ENCODE peak calls at places on chromosomes 1 and 21, in seven cellular contexts. T is HepG2, M is A549, X is H1, Z is endothelial cell of umbilical vein, J is HCT116, F is GM12878. B is an unnamed sample.

GRCh38 chr1:164853146-164853545 is 294.2 kb downstream of the PBX1 start:
- DNase-seq in M (no peak), F (no peak), T (no peak), J (no peak), X (peak), Z (no peak), B (no peak)

GRCh38 chr1:48109390-48110009 is 112.3 kb upstream of the TRABD2B start:
- DNase-seq in Z (peak), J (peak), X (no peak), T (peak), F (no peak), M (no peak), B (peak)

GRCh38 chr1:180247061-180247460 is 17.0 kb downstream of the LHX4 start:
- DNase-seq in X (no peak), M (no peak), J (no peak), F (no peak), Z (no peak), T (no peak), B (peak)

GRCh38 chr1:173171152-173171551 is 36.0 kb downstream of the TNFSF4 start:
- DNase-seq in T (no peak), Z (no peak), X (no peak), F (no peak), J (no peak), M (no peak), B (no peak)

GRCh38 chr1:32742132-32742947 is 39.8 kb upstream of the SYNC start:
- DNase-seq in M (no peak), J (no peak), X (peak), Z (no peak), T (peak), F (no peak), B (no peak)

GRCh38 chr1:6657138-6657537 is 32.5 kb downstream of the THAP3 start:
- DNase-seq in J (no peak), T (no peak), M (no peak), F (no peak), Z (no peak), X (no peak), B (no peak)

GRCh38 chr21:28822882-28823335 is 169.8 kb downstream of the LTN1 start:
- DNase-seq in T (peak), J (no peak), X (no peak), Z (peak), M (no peak), F (no peak), B (no peak)

GRCh38 chr1:89736937-89737733 is 83.7 kb upstream of the LRRC8D start:
- DNase-seq in M (no peak), T (no peak), J (no peak), X (no peak), F (no peak), Z (no peak), B (no peak)

GRCh38 chr1:101119289-101119688 is 93.7 kb upstream of the DPH5 start:
- DNase-seq in X (no peak), F (no peak), M (no peak), Z (no peak), T (no peak), J (no peak), B (no peak)

GRCh38 chr1:3910049-3910731 is 10.1 kb upstream of the C1orf174 start:
- DNase-seq in J (no peak), Z (no peak), M (no peak), T (no peak), X (no peak), F (no peak), B (no peak)

GRCh38 chr1:171081220-171081993 is 9.3 kb upstream of the FMO3 start:
- DNase-seq in M (no peak), F (no peak), J (peak), T (no peak), X (no peak), Z (peak), B (peak)

GRCh38 chr1:98057236-98057635 is 136.4 kb upstream of the DPYD start:
- DNase-seq in T (no peak), X (no peak), F (no peak), Z (no peak), M (no peak), J (no peak), B (no peak)

DNA sequence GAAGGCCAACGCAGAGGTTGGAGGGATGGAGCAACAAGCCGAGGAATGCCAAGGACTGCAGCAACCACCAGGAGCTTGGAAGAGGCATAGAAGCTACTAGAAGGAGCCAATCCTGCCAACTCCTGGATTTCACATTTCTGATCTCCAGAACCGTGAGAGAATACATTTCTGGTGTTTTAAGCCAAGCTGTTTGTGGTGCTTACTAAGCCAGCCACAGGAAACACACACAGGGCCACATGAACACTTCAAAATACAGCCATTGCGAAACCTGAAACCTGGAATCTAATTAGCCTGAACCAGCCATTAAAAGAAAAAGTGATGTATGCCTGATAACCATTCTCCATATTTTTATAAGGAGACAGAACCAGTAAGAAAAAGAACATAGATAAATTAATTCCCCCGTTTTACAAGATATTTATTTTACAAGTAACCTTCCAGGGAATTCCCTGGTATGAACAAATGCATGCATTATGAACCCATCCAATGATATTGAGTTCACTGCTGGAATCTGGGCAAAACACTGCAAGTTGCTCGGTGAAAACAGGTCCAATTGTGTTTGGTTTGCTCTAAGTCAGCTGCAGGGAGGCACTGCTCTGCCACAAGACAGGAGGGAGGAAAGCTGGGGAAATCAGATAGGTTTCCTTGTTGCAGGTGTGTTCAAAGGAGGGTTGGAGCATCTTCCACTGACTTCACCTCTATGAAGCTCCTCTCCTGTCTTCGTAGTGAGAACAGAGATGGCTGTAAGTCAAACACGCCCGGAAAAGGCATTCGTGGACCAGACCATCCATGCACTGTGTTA is 70.2 kb downstream of the ETS2 start:
- DNase-seq in F (no peak), J (no peak), M (no peak), Z (no peak), X (no peak), T (no peak), B (peak)
- TF ChIP-seq POLR2A in F (no peak), J (no peak), M (no peak), Z (no peak), X (no peak), T (no peak), B (no peak)

GRCh38 chr1:57353589-57353988 is 70.3 kb downstream of the DAB1 start:
- DNase-seq in Z (no peak), F (no peak), T (no peak), X (no peak), M (no peak), J (no peak), B (no peak)
- TF ChIP-seq MAX in Z (no peak), F (no peak), T (no peak), X (no peak), M (no peak), J (no peak), B (no peak)

GRCh38 chr1:204289280-204289679 is 70.4 kb downstream of the PLEKHA6 start:
- DNase-seq in J (no peak), Z (no peak), F (no peak), T (no peak), X (no peak), M (no peak), B (no peak)

GRCh38 chr1:204286323-204286714 is 72.5 kb upstream of the GOLT1A start:
- DNase-seq in T (no peak), J (no peak), Z (no peak), M (no peak), X (no peak), F (no peak), B (no peak)

GRCh38 chr1:204286841-204287387 is 72.8 kb downstream of the PLEKHA6 start:
- DNase-seq in M (peak), F (no peak), Z (no peak), J (no peak), T (no peak), X (no peak), B (peak)

GRCh38 chr1:204287466-204287881 is 72.3 kb downstream of the PLEKHA6 start:
- DNase-seq in F (no peak), X (no peak), J (no peak), Z (peak), T (no peak), M (peak), B (peak)

GRCh38 chr1:204288061-204288588 is 71.6 kb downstream of the PLEKHA6 start:
- DNase-seq in M (peak), X (peak), Z (no peak), T (peak), F (no peak), J (peak), B (no peak)
- TF ChIP-seq POLR2A in M (peak), X (no peak), Z (no peak), T (peak), F (no peak), J (no peak), B (no peak)

GRCh38 chr21:40043866-40044265 is 176.6 kb downstream of the PCP4 start:
- DNase-seq in M (no peak), J (no peak), F (no peak), Z (no peak), T (no peak), X (no peak), B (no peak)
- TF ChIP-seq MAX in M (no peak), J (no peak), F (no peak), Z (no peak), T (no peak), X (no peak), B (no peak)

GRCh38 chr1:237983507-237983906 is 92.8 kb upstream of the ZP4 start:
- DNase-seq in T (no peak), X (no peak), M (no peak), Z (no peak), F (no peak), J (no peak), B (no peak)
- TF ChIP-seq POLR2A in T (no peak), X (no peak), M (no peak), Z (no peak), F (no peak), J (no peak), B (no peak)

DNA sequence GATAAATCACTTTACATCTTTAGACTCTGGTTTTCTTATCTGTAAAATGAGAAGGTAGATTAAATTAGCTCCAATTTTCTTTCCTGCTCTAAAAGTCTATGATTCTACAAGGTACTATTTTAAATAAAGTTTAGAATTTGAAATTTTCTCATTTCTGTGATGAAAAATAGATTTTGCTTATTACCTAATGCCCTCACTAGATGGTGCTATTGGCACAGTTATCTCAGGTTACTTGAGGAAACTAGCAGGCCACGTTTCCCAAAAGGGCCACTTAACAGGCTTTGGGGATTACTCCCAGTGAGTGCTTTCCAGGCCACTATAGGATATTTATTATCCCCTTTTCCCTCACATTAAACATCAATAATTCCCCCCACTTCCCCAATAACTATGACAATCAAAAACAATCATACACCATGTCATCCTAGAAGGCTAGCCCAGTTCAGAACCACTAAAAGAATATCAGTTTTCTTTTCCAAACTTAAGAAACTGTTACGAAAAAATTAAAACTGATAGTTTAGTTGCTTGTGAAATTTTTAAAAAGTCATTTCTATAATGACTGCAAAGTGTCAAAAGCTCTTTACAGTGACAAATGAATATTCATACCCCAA is 30.6 kb downstream of the OMA1 start:
- DNase-seq in J (peak), M (peak), F (peak), Z (peak), X (no peak), T (peak), B (peak)
- TF ChIP-seq MAX in J (peak), M (no peak), F (no peak), Z (no peak), X (no peak), T (no peak), B (peak)

DNA sequence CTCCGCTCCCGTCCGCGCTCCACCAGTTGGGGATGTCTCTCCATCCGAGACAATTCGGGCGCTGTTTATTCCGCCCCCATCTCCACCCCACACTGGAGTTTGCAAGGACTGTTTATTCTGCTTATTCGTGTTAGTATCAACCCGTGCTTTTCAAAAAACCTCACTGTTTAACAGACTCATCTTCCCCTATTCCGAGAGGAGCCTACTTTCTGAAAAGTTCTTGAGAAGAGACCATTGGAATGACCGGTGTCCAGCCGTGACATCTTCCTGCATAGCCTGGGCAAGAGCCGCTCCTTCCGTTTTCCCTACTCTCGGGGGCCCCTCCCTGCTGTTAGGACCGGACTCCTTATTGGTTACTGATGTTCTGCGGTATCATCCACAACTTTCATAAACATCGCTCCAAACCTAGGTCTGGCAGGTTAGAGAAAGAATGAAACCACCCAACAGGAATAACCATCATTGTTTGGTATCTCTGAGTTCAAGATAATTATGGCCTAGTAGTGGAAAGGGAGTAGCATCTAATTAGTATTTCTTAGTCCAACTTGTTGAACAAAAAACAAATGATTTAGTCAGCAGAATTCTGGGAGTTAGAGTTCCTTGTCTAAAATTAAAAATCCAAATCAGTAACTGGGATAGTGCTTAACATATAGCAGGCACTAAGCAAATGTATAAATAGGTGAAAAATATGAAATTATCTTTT is 804 bp downstream of the STXBP3 start:
- DNase-seq in J (peak), X (peak), M (peak), Z (peak), F (peak), T (peak), B (peak)
- TF ChIP-seq POLR2A in J (peak), X (no peak), M (peak), Z (no peak), F (no peak), T (peak), B (peak)

DNA sequence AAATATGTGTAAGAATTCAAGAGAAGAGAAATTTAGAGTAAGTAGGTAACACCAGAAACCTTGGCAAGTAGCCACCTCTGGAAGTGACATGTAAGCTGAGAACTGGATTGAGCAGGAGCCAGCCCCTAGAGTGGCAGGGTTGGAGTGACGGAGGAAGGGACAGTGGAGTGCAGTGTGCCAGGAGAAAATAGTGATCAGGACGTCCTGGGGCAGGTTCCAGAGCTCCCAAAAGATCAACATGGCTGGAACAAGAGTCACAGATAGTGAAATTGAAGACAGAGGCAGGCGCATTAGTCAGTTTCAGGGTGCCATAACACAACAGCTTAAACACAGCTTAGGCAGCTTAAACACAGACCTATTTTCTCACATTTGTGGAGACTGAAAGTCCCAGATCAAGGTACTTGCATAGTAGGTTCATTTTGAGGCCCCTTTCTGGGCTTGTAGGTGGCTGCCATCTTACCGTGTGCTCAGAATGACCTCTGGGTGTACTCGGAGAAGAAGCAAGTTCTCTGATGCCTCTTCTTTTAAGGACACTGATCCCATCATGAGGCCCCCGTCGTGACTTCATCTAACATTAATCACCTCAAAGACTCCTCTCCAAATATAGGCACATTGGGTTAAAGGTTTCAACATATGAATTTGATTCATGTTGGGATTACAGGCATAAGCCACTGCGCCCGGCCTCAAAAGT is 37.2 kb downstream of the GNPAT start:
- DNase-seq in F (no peak), X (no peak), T (no peak), Z (peak), J (no peak), M (no peak), B (no peak)
- TF ChIP-seq MAX in F (no peak), X (no peak), T (no peak), Z (no peak), J (no peak), M (no peak), B (no peak)

B was measured in NB4.